ENCODE peak calls at places on chromosomes 13 and 19, in seven cellular contexts. Y is CD8-positive, alpha-beta memory T cell; Q is thoracic aorta; R is ovary; H is naive thymus-derived CD4-positive, alpha-beta T cell; V is osteoblast; C is lower lobe of right lung. W is an unnamed sample. For H3K4me1, the result is how much of the 10 kb centered on the place peaks cover.

GRCh38 chr13:94590744-94591143 is 5.2 kb downstream of the TGDS start:
- DNase-seq in Y (no peak), H (no peak), V (no peak), R (no peak), Q (no peak), C (no peak), W (no peak)

GRCh38 chr13:73338389-73338788 is 279.6 kb downstream of the KLF5 start:
- DNase-seq in H (no peak), C (no peak), Y (no peak), Q (no peak), R (no peak), V (peak), W (no peak)

GRCh38 chr13:40329682-40330485 is 336.6 kb downstream of the FOXO1 start:
- DNase-seq in H (no peak), C (no peak), V (no peak), Q (no peak), R (no peak), Y (no peak), W (no peak)

GRCh38 chr19:48714759-48715261 is 4.7 kb downstream of the MAMSTR start:
- DNase-seq in C (no peak), Q (no peak), R (no peak), Y (no peak), H (no peak), V (peak), W (no peak)

GRCh38 chr13:35343417-35343816 is 133.1 kb downstream of the MAB21L1 start:
- DNase-seq in V (no peak), C (no peak), Y (no peak), H (no peak), Q (no peak), R (no peak), W (no peak)

GRCh38 chr13:111789011-111789410 is 277.9 kb upstream of the SOX1 start:
- DNase-seq in R (no peak), Y (peak), C (no peak), V (peak), Q (no peak), H (no peak), W (no peak)

GRCh38 chr13:66803013-66803739 is 427.0 kb downstream of the PCDH9 start:
- DNase-seq in R (no peak), Y (no peak), Q (no peak), V (no peak), H (no peak), C (no peak), W (no peak)

GRCh38 chr13:33090755-33091454 is 74.7 kb downstream of the KL start:
- DNase-seq in Y (no peak), H (no peak), V (no peak), R (no peak), C (no peak), Q (no peak), W (no peak)

GRCh38 chr13:112330066-112330465 is 46.1 kb upstream of the SPACA7 start:
- DNase-seq in C (no peak), V (no peak), Y (no peak), H (no peak), R (no peak), Q (no peak), W (no peak)

GRCh38 chr13:36965767-36966166 is 33.4 kb downstream of the ALG5 start:
- DNase-seq in R (no peak), H (no peak), Y (no peak), V (peak), Q (no peak), C (no peak), W (no peak)

GRCh38 chr13:113129480-113129879 is 6.9 kb downstream of the F10 start:
- DNase-seq in V (no peak), R (no peak), Q (no peak), Y (peak), C (peak), H (no peak), W (no peak)

GRCh38 chr13:75870397-75870801 is 234.3 kb downstream of the LMO7 start:
- DNase-seq in V (peak), Q (no peak), H (no peak), R (no peak), Y (peak), C (no peak), W (no peak)

GRCh38 chr19:30073152-30074000 is 131.3 kb downstream of the URI1 start:
- DNase-seq in Q (no peak), R (no peak), H (no peak), Y (no peak), C (peak), V (peak), W (no peak)

GRCh38 chr13:113610266-113610665 is 25.7 kb downstream of the TFDP1 start:
- DNase-seq in Y (no peak), R (no peak), Q (no peak), C (no peak), H (no peak), V (no peak), W (no peak)

GRCh38 chr19:29329460-29330134 is 116.6 kb upstream of the UQCRFS1 start:
- DNase-seq in Q (no peak), V (no peak), Y (no peak), R (no peak), C (no peak), H (no peak), W (peak)

GRCh38 chr13:60227168-60227567 is 63.4 kb upstream of the DIAPH3 start:
- DNase-seq in Q (no peak), H (no peak), R (no peak), V (no peak), Y (no peak), C (no peak), W (no peak)

GRCh38 chr13:95354680-95355487 is 53.6 kb upstream of the ABCC4 start:
- DNase-seq in R (no peak), Q (no peak), V (no peak), C (no peak), H (no peak), Y (no peak), W (no peak)

GRCh38 chr13:95246292-95247082 is 54.8 kb downstream of the ABCC4 start:
- DNase-seq in V (no peak), H (no peak), R (no peak), Y (no peak), Q (no peak), C (no peak), W (no peak)

GRCh38 chr19:11554160-11554559 is 4.9 kb downstream of the ELOF1 start:
- DNase-seq in V (peak), H (no peak), C (no peak), R (no peak), Y (no peak), Q (no peak), W (no peak)

GRCh38 chr13:33611016-33611805 is 206.7 kb upstream of the RFC3 start:
- DNase-seq in C (no peak), Y (no peak), Q (peak), V (peak), R (no peak), H (no peak), W (no peak)

GRCh38 chr13:72246396-72246795 is 379.4 kb upstream of the DACH1 start:
- DNase-seq in V (no peak), H (no peak), R (no peak), Q (no peak), C (no peak), Y (no peak), W (no peak)

GRCh38 chr19:55463583-55464031 is 944 bp downstream of the C19orf85 start:
- DNase-seq in Y (no peak), V (no peak), H (no peak), C (no peak), Q (no peak), R (no peak), W (no peak)

GRCh38 chr19:29001922-29002247 is 211.1 kb downstream of the UQCRFS1 start:
- DNase-seq in R (no peak), V (no peak), Y (no peak), H (no peak), Q (no peak), C (no peak), W (no peak)

GRCh38 chr13:98279473-98280175 is 102.6 kb upstream of the RNF113B start:
- DNase-seq in V (no peak), Y (no peak), H (no peak), Q (no peak), R (no peak), C (no peak), W (peak)

GRCh38 chr19:18322318-18322758 is 538 bp downstream of the LSM4 start:
- DNase-seq in Q (no peak), Y (no peak), H (no peak), R (no peak), V (peak), C (peak), W (peak)

GRCh38 chr19:51971624-51972023 is 15.0 kb downstream of the ZNF350 start:
- DNase-seq in V (no peak), H (no peak), Y (no peak), R (no peak), Q (no peak), C (no peak), W (peak)

GRCh38 chr13:60679928-60680693 is 283.1 kb downstream of the TDRD3 start:
- DNase-seq in V (no peak), C (no peak), Y (no peak), Q (no peak), R (no peak), H (no peak), W (no peak)

GRCh38 chr13:113299951-113300350 is 2.9 kb downstream of the LAMP1 start:
- DNase-seq in Y (no peak), R (no peak), Q (no peak), C (no peak), H (no peak), V (peak), W (no peak)

GRCh38 chr13:110447801-110448200 is 113.7 kb downstream of the RAB20 start:
- DNase-seq in Y (no peak), Q (no peak), R (no peak), H (no peak), V (no peak), C (no peak), W (no peak)

GRCh38 chr13:94246495-94246894 is 233.0 kb downstream of the DCT start:
- DNase-seq in H (no peak), R (no peak), C (no peak), V (no peak), Q (no peak), Y (no peak), W (no peak)

GRCh38 chr19:14082675-14082960 is 3.0 kb downstream of the C19orf67 start:
- DNase-seq in Y (no peak), V (no peak), H (no peak), R (no peak), C (no peak), Q (no peak), W (no peak)

GRCh38 chr13:99916366-99917103 is 55.0 kb downstream of the ZIC5 start:
- DNase-seq in Q (no peak), C (no peak), H (no peak), R (no peak), V (peak), Y (no peak), W (peak)

GRCh38 chr19:51904331-51905165 is at the start of gene ZNF649:
- DNase-seq in Q (peak), Y (peak), H (peak), R (peak), C (peak), V (peak), W (peak)

GRCh38 chr13:113447596-113447995 is 5.7 kb downstream of the ADPRHL1 start:
- DNase-seq in Y (no peak), H (no peak), R (no peak), Q (no peak), V (no peak), C (no peak), W (no peak)

DNA sequence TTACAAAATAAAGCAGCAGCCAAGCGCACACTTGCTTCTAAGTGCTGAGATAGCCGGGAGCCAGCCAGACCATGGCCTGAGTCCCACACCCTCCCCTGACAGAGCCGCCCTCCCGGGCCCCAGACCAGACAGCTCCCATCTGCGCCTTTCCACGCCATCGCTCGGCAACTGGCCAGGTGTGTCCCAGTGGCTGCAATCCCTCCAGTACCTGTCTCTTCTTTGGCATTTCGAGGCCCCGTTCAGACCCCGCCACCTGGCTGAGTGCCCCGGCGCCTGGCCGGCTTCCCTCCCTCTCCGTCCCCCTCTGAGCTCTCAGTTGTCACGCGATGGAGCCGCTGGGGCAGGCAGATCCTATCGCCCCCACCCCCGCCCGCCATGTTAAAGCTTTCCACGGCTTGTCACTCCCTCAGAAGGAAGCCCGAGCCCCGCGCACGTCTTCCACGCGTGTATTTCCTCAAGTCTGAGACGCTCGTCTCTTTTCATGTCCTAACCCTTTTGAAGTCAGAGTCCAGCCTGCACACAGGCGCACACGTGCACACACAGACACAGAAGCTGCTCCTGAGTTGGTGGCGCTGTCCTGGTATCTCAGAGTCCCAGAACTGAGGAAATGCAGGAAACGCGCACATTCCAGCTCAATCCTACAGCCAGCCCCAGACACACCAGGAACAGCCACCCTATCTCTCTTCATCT is 7.9 kb downstream of the MLLT1 start:
- DNase-seq in Q (no peak), V (peak), H (no peak), R (peak), Y (no peak), C (peak), W (no peak)
- H3K4me3 ChIP-seq in Q (peak), V (peak), H (no peak), R (peak), Y (no peak), C (peak), W (no peak)

GRCh38 chr13:27921421-27921960 is 1.7 kb downstream of the PDX1 start:
- DNase-seq in Q (no peak), H (no peak), V (peak), R (no peak), C (no peak), Y (no peak), W (peak)

GRCh38 chr13:27920677-27921420 is 1.0 kb downstream of the PDX1 start:
- DNase-seq in Q (no peak), R (no peak), V (peak), C (no peak), H (no peak), Y (no peak), W (no peak)

GRCh38 chr13:27922974-27923612 is 3.3 kb downstream of the PDX1 start:
- DNase-seq in R (no peak), H (no peak), Q (no peak), C (no peak), V (no peak), Y (no peak), W (no peak)

GRCh38 chr13:27923794-27924528 is 4.2 kb downstream of the PDX1 start:
- DNase-seq in R (no peak), Q (no peak), V (no peak), C (no peak), H (no peak), Y (no peak), W (no peak)

GRCh38 chr13:27921961-27922910 is 2.4 kb downstream of the PDX1 start:
- DNase-seq in V (peak), Y (no peak), Q (no peak), H (no peak), C (no peak), R (no peak), W (no peak)
- H3K4me1 ChIP-seq in V (under half), Y (under half), Q (under half), H (under half), C (under half), R (under half), W (under half)

GRCh38 chr13:46173656-46174055 is 8.3 kb downstream of the LCP1 start:
- DNase-seq in C (no peak), R (no peak), V (no peak), H (no peak), Q (no peak), Y (peak), W (no peak)
- H3K27ac ChIP-seq in C (peak), R (no peak), V (no peak), H (peak), Q (no peak), Y (no peak), W (peak)

GRCh38 chr19:34399886-34400285 is 4.3 kb upstream of the PDCD2L start:
- DNase-seq in C (no peak), Q (no peak), V (no peak), Y (peak), R (no peak), H (no peak), W (no peak)

GRCh38 chr19:34404109-34404909 is at the start of gene PDCD2L:
- DNase-seq in Q (peak), V (peak), C (peak), R (peak), Y (peak), H (peak), W (peak)

GRCh38 chr19:34405892-34406660 is 1.9 kb downstream of the PDCD2L start:
- DNase-seq in R (no peak), V (no peak), C (peak), Y (no peak), Q (no peak), H (no peak), W (no peak)

GRCh38 chr19:34402074-34402600 is 2.1 kb upstream of the PDCD2L start:
- DNase-seq in V (no peak), Q (no peak), H (no peak), Y (no peak), R (no peak), C (peak), W (no peak)

DNA sequence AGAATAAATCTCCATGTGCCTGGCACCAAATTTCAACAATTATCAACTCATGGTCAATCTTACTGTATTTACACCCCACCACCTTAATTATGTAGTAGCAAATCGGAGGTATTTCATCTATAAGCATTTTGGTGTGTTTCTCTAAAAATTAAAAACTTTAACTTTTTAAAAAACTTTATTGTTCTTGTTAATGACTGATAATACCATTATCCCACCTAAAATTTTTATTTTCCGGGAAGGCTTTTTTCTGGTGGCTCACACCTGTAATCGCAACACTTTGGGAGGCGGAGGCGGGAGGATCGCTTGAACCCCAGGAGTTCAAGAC is 453 bp upstream of the PDCD2L start:
- DNase-seq in Y (no peak), C (no peak), V (no peak), H (no peak), R (no peak), Q (no peak), W (no peak)
- H3K4me3 ChIP-seq in Y (peak), C (peak), V (peak), H (peak), R (peak), Q (peak), W (peak)

GRCh38 chr19:33239223-33239975 is 13.7 kb upstream of the SLC7A10 start:
- DNase-seq in R (no peak), H (no peak), Y (no peak), C (peak), V (no peak), Q (no peak), W (no peak)

GRCh38 chr19:33241091-33241529 is 15.5 kb upstream of the SLC7A10 start:
- DNase-seq in C (peak), Y (no peak), R (no peak), Q (no peak), V (no peak), H (no peak), W (no peak)

GRCh38 chr19:33238750-33239149 is 13.1 kb upstream of the SLC7A10 start:
- DNase-seq in Y (no peak), H (no peak), R (no peak), Q (no peak), C (no peak), V (no peak), W (no peak)

GRCh38 chr19:33241530-33242101 is 16.0 kb upstream of the SLC7A10 start:
- DNase-seq in Q (no peak), H (no peak), V (peak), C (peak), Y (no peak), R (no peak), W (no peak)

GRCh38 chr19:33240181-33240771 is 14.6 kb upstream of the SLC7A10 start:
- DNase-seq in C (peak), H (no peak), V (no peak), R (no peak), Y (no peak), Q (no peak), W (no peak)
- H3K4me1 ChIP-seq in C (under half), H (under half), V (under half), R (under half), Y (under half), Q (under half), W (under half)

W was measured in DND-41.